ENCODE peak calls at places on chromosomes 5 and 9, in five cellular contexts. I is HCT116, M is K562, B is GM12878, Z is H1. F is an unnamed sample.

GRCh38 chr5:146440870-146441495 is 6.2 kb upstream of the TCERG1 start:
- DNase-seq in I (no peak), M (no peak), B (no peak), Z (no peak), F (no peak)

GRCh38 chr9:2725929-2726328 is 8.6 kb downstream of the KCNV2 start:
- DNase-seq in I (no peak), M (no peak), B (no peak), Z (no peak), F (no peak)

GRCh38 chr9:76764138-76764537 is at the start of gene PCA3:
- DNase-seq in I (no peak), M (no peak), B (no peak), Z (no peak), F (no peak)

GRCh38 chr9:120579139-120579749 is 723 bp downstream of the CDK5RAP2 start:
- DNase-seq in I (no peak), M (peak; percentile 45), B (no peak), Z (no peak), F (no peak)

GRCh38 chr9:68749579-68750159 is 44.6 kb downstream of the PIP5K1B start:
- DNase-seq in I (no peak), M (no peak), B (no peak), Z (no peak), F (no peak)

GRCh38 chr9:109780453-109781033 is 545 bp downstream of the PALM2AKAP2 start:
- DNase-seq in I (no peak), M (no peak), B (no peak), Z (no peak), F (peak; percentile 17)

GRCh38 chr5:141674747-141675146 is 7.3 kb downstream of the ARAP3 start:
- DNase-seq in I (no peak), M (no peak), B (no peak), Z (peak; percentile 77), F (peak; percentile 61)

GRCh38 chr5:107472620-107473064 is 198.1 kb downstream of the EFNA5 start:
- DNase-seq in I (no peak), M (no peak), B (no peak), Z (peak; percentile 63), F (peak; percentile 48)

GRCh38 chr9:4741365-4742031 is 496 bp upstream of the AK3 start:
- DNase-seq in I (no peak), M (peak; percentile 20), B (no peak), Z (no peak), F (peak; percentile 62)

GRCh38 chr5:37628876-37629275 is 211.0 kb downstream of the GDNF start:
- DNase-seq in I (no peak), M (no peak), B (no peak), Z (no peak), F (no peak)

GRCh38 chr9:86080112-86080579 is 19.2 kb downstream of the GOLM1 start:
- DNase-seq in I (no peak), M (no peak), B (no peak), Z (no peak), F (no peak)

GRCh38 chr5:171855798-171856772 is 70.5 kb downstream of the SMIM23 start:
- DNase-seq in I (no peak), M (no peak), B (no peak), Z (no peak), F (no peak)

GRCh38 chr9:4970970-4971641 is 14.0 kb upstream of the JAK2 start:
- DNase-seq in I (no peak), M (no peak), B (peak; percentile 76), Z (no peak), F (no peak)

GRCh38 chr5:57676228-57677098 is 193.9 kb upstream of the ACTBL2 start:
- DNase-seq in I (no peak), M (no peak), B (no peak), Z (no peak), F (no peak)

GRCh38 chr5:131405674-131406073 is 141.8 kb downstream of the CDC42SE2 start:
- DNase-seq in I (no peak), M (no peak), B (no peak), Z (no peak), F (no peak)

GRCh38 chr5:141051526-141051876 is 327 bp downstream of the PCDHB1 start:
- DNase-seq in I (no peak), M (no peak), B (no peak), Z (no peak), F (peak; percentile 55)

GRCh38 chr5:140131967-140132409 is 6.3 kb downstream of the IGIP start:
- DNase-seq in I (peak; percentile 33), M (no peak), B (no peak), Z (no peak), F (no peak)

GRCh38 chr5:132480546-132481242 is 9.9 kb downstream of the IRF1 start:
- DNase-seq in I (no peak), M (no peak), B (no peak), Z (no peak), F (no peak)

GRCh38 chr5:147949711-147950573 is 43.6 kb upstream of the C5orf46 start:
- DNase-seq in I (peak; percentile 33), M (peak; percentile 43), B (no peak), Z (no peak), F (no peak)

GRCh38 chr5:180301253-180301652 is 9.4 kb upstream of the MAPK9 start:
- DNase-seq in I (no peak), M (no peak), B (no peak), Z (no peak), F (no peak)

GRCh38 chr9:21994996-21995651 is 533 bp downstream of the CDKN2B-AS1 start:
- DNase-seq in I (peak; percentile 56), M (no peak), B (peak; percentile 55), Z (no peak), F (peak; percentile 79)

GRCh38 chr5:81579525-81579924 is 171.4 kb downstream of the SSBP2 start:
- DNase-seq in I (no peak), M (peak; percentile 29), B (no peak), Z (no peak), F (no peak)

GRCh38 chr5:60718186-60718892 is 18.4 kb upstream of the DEPDC1B start:
- DNase-seq in I (no peak), M (no peak), B (no peak), Z (no peak), F (no peak)

GRCh38 chr9:71652480-71652879 is 115.8 kb downstream of the CEMIP2 start:
- DNase-seq in I (no peak), M (no peak), B (no peak), Z (no peak), F (no peak)

GRCh38 chr9:19618816-19619215 is 170.0 kb downstream of the SLC24A2 start:
- DNase-seq in I (no peak), M (no peak), B (no peak), Z (no peak), F (no peak)

GRCh38 chr5:176388003-176388340 is 426 bp downstream of the NOP16 start:
- DNase-seq in I (no peak), M (peak; percentile 52), B (no peak), Z (no peak), F (no peak)

GRCh38 chr9:115118471-115119156 is 657 bp upstream of the TNC start:
- DNase-seq in I (peak; percentile 50), M (no peak), B (no peak), Z (peak; percentile 77), F (peak; percentile 65)
- TF ChIP-seq MAX in I (no peak), M (no peak), B (no peak), Z (no peak), F (no peak)

GRCh38 chr5:851076-851475 is 290 bp upstream of the ZDHHC11 start:
- DNase-seq in I (no peak), M (no peak), B (no peak), Z (no peak), F (peak; percentile 9)

GRCh38 chr5:850511-851006 is at the start of gene ZDHHC11:
- DNase-seq in I (no peak), M (no peak), B (no peak), Z (no peak), F (peak; percentile 28)

GRCh38 chr5:851553-851952 is 767 bp upstream of the ZDHHC11 start:
- DNase-seq in I (no peak), M (no peak), B (no peak), Z (no peak), F (peak; percentile 4)

GRCh38 chr5:848671-849111 is 2.1 kb downstream of the ZDHHC11 start:
- DNase-seq in I (no peak), M (no peak), B (no peak), Z (no peak), F (peak; percentile 3)

GRCh38 chr5:849651-850301 is 1.0 kb downstream of the ZDHHC11 start:
- DNase-seq in I (no peak), M (no peak), B (no peak), Z (no peak), F (peak; percentile 9)
- TF ChIP-seq ATF3 in I (no peak), M (no peak), B (no peak), Z (no peak), F (no peak)

GRCh38 chr9:27386759-27387158 is 89.8 kb upstream of the EQTN start:
- DNase-seq in I (no peak), M (no peak), B (no peak), Z (no peak), F (no peak)

GRCh38 chr9:27384262-27385014 is 87.5 kb upstream of the EQTN start:
- DNase-seq in I (no peak), M (no peak), B (no peak), Z (no peak), F (no peak)

GRCh38 chr9:27387722-27388121 is 90.8 kb upstream of the EQTN start:
- DNase-seq in I (no peak), M (no peak), B (no peak), Z (no peak), F (no peak)

GRCh38 chr9:27383524-27383923 is 86.6 kb upstream of the EQTN start:
- DNase-seq in I (no peak), M (no peak), B (no peak), Z (no peak), F (no peak)

DNA sequence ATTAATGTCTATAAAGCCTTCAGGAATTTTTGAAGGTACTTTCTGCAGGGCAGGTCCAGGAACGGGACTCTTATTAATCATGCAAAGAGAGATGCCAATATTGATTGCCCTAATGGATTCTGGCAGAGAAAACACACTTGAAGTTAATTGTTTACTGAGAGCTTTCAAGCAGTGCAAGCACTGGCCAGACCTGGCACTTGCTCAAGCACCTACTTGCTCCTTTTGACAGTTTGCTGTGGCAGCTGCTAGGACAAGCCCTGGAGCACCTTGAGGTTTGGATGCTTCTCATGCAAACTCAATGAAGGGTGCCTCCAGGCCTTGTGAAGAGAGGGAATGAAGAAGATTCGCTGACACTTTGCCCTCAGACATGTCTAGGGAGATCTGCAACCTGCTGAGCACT is 88.7 kb upstream of the EQTN start:
- DNase-seq in I (no peak), M (no peak), B (no peak), Z (no peak), F (no peak)
- TF ChIP-seq MAX in I (no peak), M (no peak), B (no peak), Z (no peak), F (no peak)

DNA sequence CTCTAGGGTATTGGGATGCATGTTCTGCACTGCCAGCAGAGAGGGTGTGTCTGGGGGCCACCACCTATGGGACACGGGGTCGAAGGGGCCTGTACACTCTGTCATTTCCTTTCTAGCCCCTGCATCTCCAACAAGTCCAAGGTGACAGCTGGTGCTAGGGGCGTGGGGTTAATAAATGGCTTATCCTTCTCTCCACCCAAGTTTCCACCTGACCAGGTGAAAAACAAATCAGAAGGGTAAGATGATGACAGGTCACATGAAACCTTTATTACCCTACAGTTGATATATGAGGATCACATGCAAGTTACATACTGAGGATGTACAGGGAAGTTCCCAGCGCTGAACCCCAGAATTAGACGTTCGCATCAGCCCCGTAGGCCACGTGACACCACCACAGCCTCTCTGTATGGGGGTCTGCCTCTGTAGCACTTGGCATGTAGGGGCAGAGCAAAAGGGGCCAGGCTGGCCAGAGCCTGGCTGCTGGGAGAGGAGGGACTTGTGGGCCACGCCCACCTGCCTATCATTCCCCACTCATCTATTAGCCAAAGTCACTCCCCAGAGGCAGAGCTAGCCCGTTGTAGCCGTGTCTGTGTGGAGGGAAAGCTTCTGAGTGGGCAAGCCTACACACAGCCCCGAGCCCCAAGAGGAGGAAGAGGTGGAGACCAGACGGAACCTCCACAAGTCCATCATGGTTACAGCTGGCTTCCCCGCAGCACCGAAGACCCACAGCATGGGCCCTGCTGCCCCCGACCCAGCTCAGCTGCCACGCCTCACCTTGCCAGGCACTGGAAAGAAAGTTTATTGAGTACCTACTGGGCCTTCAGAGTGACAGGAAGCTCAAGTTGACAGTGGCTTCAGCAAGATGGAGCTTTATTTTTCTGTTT is 2.2 kb downstream of the TMEM141 start:
- DNase-seq in I (no peak), M (peak; percentile 53), B (no peak), Z (no peak), F (no peak)
- TF ChIP-seq ATF3 in I (no peak), M (no peak), B (no peak), Z (no peak), F (no peak)